ENCODE peak calls at places on chromosomes 6 and 20, in seven cellular contexts. D is M059J; I is NAMALWA; A is fibroblast of lung; F is activated naive CD4-positive, alpha-beta T cell; C is coronary artery; Z is Daoy. Q is an unnamed sample.

GRCh38 chr20:17822039-17822438 is 122.3 kb downstream of the BANF2 start:
- DNase-seq in D (peak; percentile 60), A (peak; percentile 96), F (no peak), C (no peak), I (peak; percentile 38), Z (no peak), Q (peak; percentile 69)

GRCh38 chr6:170082067-170082466 is 208.8 kb downstream of the DLL1 start:
- DNase-seq in F (no peak), I (no peak), D (no peak), Z (peak; percentile 2), C (peak; percentile 55), A (no peak), Q (no peak)

GRCh38 chr6:134539865-134540323 is 222.0 kb upstream of the SGK1 start:
- DNase-seq in A (no peak), D (peak; percentile 47), I (no peak), C (no peak), Z (no peak), F (no peak), Q (peak; percentile 24)

GRCh38 chr6:854405-855073 is 161.6 kb upstream of the EXOC2 start:
- DNase-seq in Z (peak; percentile 57), I (no peak), C (no peak), F (no peak), A (peak; percentile 41), D (peak; percentile 24), Q (no peak)

GRCh38 chr6:82374481-82374880 is 10.9 kb downstream of the TPBG start:
- DNase-seq in Z (no peak), I (no peak), F (no peak), C (no peak), A (no peak), D (no peak), Q (no peak)

GRCh38 chr20:62317167-62317655 is 14.4 kb downstream of the ADRM1 start:
- DNase-seq in A (no peak), D (no peak), Z (no peak), C (no peak), I (no peak), F (no peak), Q (no peak)

GRCh38 chr6:3471711-3472110 is 14.9 kb upstream of the SLC22A23 start:
- DNase-seq in D (peak; percentile 33), Z (peak; percentile 9), I (no peak), F (no peak), A (no peak), C (no peak), Q (peak; percentile 69)

GRCh38 chr20:33985280-33985679 is 8.4 kb upstream of the RALY start:
- DNase-seq in I (no peak), C (no peak), D (no peak), A (no peak), Z (no peak), F (no peak), Q (no peak)